ENCODE peak calls at places on chromosomes 6 and 20, in four cellular contexts. B is IMR-90, O is K562, A is endothelial cell of umbilical vein. M is an unnamed sample. For H3K9me1, the result is how much of the 10 kb centered on the place peaks cover.

GRCh38 chr6:169752074-169752623 is 727 bp downstream of the ERMARD start:
- DNase-seq in B (no peak), O (no peak), A (no peak), M (no peak)

GRCh38 chr20:1424336-1424735 is 31.5 kb upstream of the FKBP1A start:
- DNase-seq in B (no peak), O (no peak), A (no peak), M (no peak)

GRCh38 chr20:21280496-21281016 is 22.6 kb upstream of the XRN2 start:
- DNase-seq in B (no peak), O (no peak), A (no peak), M (no peak)

GRCh38 chr6:15578716-15579391 is 84.0 kb downstream of the DTNBP1 start:
- DNase-seq in B (no peak), O (no peak), A (no peak), M (no peak)

GRCh38 chr20:3803854-3804253 is 7.7 kb downstream of the CDC25B start:
- DNase-seq in B (no peak), O (no peak), A (no peak), M (no peak)

GRCh38 chr6:50113114-50113857 is 63.6 kb upstream of the DEFB112 start:
- DNase-seq in B (no peak), O (no peak), A (no peak), M (no peak)

GRCh38 chr20:37075932-37076685 is 19.7 kb downstream of the RBL1 start:
- DNase-seq in B (peak), O (no peak), A (no peak), M (no peak)

GRCh38 chr6:164108092-164108491 is 693.6 kb downstream of the QKI start:
- DNase-seq in B (no peak), O (no peak), A (no peak), M (no peak)

GRCh38 chr20:62496525-62497218 is 20.9 kb upstream of the GATA5 start:
- DNase-seq in B (no peak), O (peak), A (no peak), M (no peak)

GRCh38 chr6:108632441-108632840 is 71.7 kb downstream of the FOXO3 start:
- DNase-seq in B (no peak), O (no peak), A (peak), M (no peak)

GRCh38 chr6:105817961-105818360 is 268.2 kb upstream of the PRDM1 start:
- DNase-seq in B (no peak), O (no peak), A (no peak), M (no peak)

GRCh38 chr6:111748247-111748647 is 125.0 kb downstream of the FYN start:
- DNase-seq in B (no peak), O (no peak), A (peak), M (no peak)

GRCh38 chr6:44189257-44189656 is 27.5 kb upstream of the MYMX start:
- DNase-seq in B (no peak), O (peak), A (no peak), M (no peak)
- H3K9me1 ChIP-seq in B (under half), O (under half), A (under half), M (under half)

DNA sequence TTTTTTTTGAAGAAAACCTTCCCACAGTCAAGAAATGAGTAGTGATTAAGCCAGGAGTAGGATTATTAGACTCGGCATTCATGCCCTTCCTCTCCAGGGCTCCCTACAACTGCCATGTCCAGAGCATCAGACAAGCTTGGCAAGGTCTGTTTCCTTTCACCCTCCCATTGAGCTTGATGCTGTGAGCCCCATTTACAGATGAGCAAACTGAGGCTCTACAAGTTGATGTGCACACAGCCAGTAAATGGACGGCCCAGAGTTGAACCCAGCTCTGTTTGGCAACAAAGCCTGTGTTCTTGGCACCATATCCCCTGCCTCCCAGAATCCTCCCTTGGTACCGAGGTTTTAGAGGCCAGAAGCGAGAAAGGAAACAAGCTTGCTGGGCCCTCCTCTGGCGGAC is 22.8 kb upstream of the NFATC2 start:
- DNase-seq in B (no peak), O (no peak), A (no peak), M (no peak)
- H3K4me3 ChIP-seq in B (no peak), O (no peak), A (no peak), M (no peak)

GRCh38 chr6:134223761-134224445 is 94.0 kb downstream of the SGK1 start:
- DNase-seq in B (peak), O (no peak), A (no peak), M (no peak)

GRCh38 chr6:134230940-134231339 is 87.0 kb downstream of the SGK1 start:
- DNase-seq in B (peak), O (no peak), A (no peak), M (no peak)

GRCh38 chr6:134233180-134233579 is 84.7 kb downstream of the SGK1 start:
- DNase-seq in B (no peak), O (no peak), A (no peak), M (no peak)

GRCh38 chr6:134230087-134230717 is 87.7 kb downstream of the SGK1 start:
- DNase-seq in B (no peak), O (no peak), A (peak), M (no peak)

GRCh38 chr6:134229520-134229919 is 88.4 kb downstream of the SGK1 start:
- DNase-seq in B (no peak), O (no peak), A (no peak), M (no peak)
- H3K9me1 ChIP-seq in B (under half), O (under half), A (under half), M (under half)

GRCh38 chr6:157213897-157214296 is 109.4 kb downstream of the TMEM242 start:
- DNase-seq in B (no peak), O (no peak), A (no peak), M (no peak)

GRCh38 chr6:157213426-157213825 is 109.9 kb downstream of the TMEM242 start:
- DNase-seq in B (no peak), O (no peak), A (no peak), M (no peak)

GRCh38 chr6:157209865-157210530 is 113.3 kb downstream of the TMEM242 start:
- DNase-seq in B (no peak), O (no peak), A (no peak), M (no peak)

GRCh38 chr6:157211603-157212455 is 111.5 kb downstream of the TMEM242 start:
- DNase-seq in B (no peak), O (no peak), A (no peak), M (no peak)

GRCh38 chr6:157210954-157211353 is 112.4 kb downstream of the TMEM242 start:
- DNase-seq in B (no peak), O (no peak), A (no peak), M (no peak)
- H3K4me3 ChIP-seq in B (no peak), O (no peak), A (no peak), M (no peak)

GRCh38 chr6:2988426-2989331 is 11.0 kb upstream of the NQO2 start:
- DNase-seq in B (peak), O (peak), A (peak), M (no peak)

GRCh38 chr6:2990179-2990931 is 9.3 kb upstream of the NQO2 start:
- DNase-seq in B (no peak), O (peak), A (peak), M (no peak)

GRCh38 chr6:2988076-2988425 is 11.6 kb upstream of the NQO2 start:
- DNase-seq in B (no peak), O (no peak), A (no peak), M (no peak)

GRCh38 chr6:2990932-2991506 is 8.7 kb upstream of the NQO2 start:
- DNase-seq in B (no peak), O (no peak), A (no peak), M (no peak)

DNA sequence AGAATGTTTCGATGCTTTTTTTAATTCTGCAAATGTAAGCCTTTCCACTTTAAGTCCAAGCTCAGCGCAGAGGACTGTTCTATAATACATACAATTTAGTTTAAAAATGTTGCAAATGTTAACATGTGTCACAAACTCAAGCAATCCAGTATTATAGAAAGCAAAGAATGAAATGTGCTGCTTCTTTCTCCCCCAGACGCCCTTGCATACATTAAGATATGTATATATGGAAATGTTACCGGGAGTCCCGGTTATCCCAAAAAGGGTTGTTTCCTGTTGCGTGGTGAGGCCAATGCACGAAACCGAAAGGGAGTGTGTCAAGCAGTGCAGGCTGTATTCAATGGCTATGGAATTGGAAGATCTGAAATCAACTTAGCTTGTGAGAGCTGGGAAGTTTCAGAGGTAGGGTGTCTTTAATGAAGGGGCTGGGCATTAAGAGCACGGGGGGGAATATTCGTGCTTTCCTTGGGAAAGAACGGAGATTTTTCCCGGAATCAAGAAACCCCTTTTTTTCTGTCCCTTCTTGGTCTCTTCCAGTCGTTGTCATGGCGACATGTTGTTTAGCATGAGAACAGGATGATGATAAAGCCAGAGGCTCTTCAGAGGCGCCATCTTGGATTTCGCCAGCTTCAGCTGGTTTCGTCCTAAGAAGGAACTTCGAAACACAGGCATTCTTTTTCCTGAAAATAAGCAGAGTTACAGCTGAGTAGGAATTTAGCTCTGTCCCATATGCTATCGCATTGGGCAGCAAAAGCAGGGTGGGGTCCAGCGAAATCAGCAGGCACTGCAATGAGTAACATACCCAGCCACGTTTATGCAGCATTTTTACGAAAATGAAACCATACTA is 10.1 kb upstream of the NQO2 start:
- DNase-seq in B (peak), O (peak), A (peak), M (no peak)
- H3K9me1 ChIP-seq in B (under half), O (under half), A (under half), M (under half)

GRCh38 chr6:137870744-137871247 is 3.7 kb downstream of the TNFAIP3 start:
- DNase-seq in B (peak), O (no peak), A (no peak), M (no peak)

GRCh38 chr6:137868721-137869631 is 1.9 kb downstream of the TNFAIP3 start:
- DNase-seq in B (no peak), O (no peak), A (no peak), M (no peak)

GRCh38 chr6:137871299-137871698 is 4.2 kb downstream of the TNFAIP3 start:
- DNase-seq in B (no peak), O (no peak), A (no peak), M (no peak)

GRCh38 chr6:137870286-137870685 is 3.2 kb downstream of the TNFAIP3 start:
- DNase-seq in B (no peak), O (no peak), A (no peak), M (no peak)

GRCh38 chr6:137869781-137870180 is 2.7 kb downstream of the TNFAIP3 start:
- DNase-seq in B (no peak), O (no peak), A (no peak), M (no peak)
- H3K4me3 ChIP-seq in B (peak), O (no peak), A (no peak), M (peak)

DNA sequence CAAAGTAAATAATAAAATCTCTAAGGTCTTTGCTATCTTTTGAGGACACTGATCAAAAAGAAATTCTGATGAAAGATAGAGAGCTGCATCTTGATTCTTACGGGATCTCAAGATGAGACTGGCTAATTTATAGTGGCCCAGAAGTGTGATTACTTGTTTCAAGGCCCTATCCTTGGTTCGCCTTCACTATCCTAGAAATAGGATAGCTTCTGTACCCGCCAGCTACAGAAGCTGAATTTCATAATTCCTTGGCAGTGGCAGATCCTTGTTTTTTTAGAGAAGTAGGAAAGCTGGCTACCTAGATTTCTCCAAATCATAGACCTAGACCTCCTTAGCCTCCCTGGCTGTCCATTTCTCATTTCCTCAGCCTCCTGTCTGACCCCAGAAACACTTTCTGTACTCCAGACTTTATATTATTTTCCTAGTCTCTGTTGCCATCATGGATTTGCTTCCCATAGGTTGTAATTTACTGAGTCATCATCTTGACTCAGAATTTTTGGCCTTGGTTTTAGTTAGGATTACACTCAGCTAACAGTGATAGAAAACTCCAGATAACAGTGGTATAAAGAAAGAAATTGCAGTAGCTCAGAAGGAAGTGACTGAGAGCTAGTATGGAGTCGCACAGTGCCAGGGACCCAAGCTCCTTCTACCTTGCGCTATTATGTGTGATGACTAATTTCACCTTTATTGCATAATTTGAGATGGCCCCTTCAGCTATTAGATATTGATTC is 27.7 kb downstream of the PHF3 start:
- DNase-seq in B (peak), O (peak), A (peak), M (peak)
- H3K9me1 ChIP-seq in B (under half), O (under half), A (under half), M (under half)

GRCh38 chr6:27694547-27694874 is 217.7 kb downstream of the OR2B2 start:
- DNase-seq in B (no peak), O (no peak), A (no peak), M (no peak)
- H3K4me3 ChIP-seq in B (no peak), O (peak), A (no peak), M (peak)

GRCh38 chr6:128036808-128037570 is 136.1 kb upstream of the THEMIS start:
- DNase-seq in B (no peak), O (no peak), A (no peak), M (no peak)

DNA sequence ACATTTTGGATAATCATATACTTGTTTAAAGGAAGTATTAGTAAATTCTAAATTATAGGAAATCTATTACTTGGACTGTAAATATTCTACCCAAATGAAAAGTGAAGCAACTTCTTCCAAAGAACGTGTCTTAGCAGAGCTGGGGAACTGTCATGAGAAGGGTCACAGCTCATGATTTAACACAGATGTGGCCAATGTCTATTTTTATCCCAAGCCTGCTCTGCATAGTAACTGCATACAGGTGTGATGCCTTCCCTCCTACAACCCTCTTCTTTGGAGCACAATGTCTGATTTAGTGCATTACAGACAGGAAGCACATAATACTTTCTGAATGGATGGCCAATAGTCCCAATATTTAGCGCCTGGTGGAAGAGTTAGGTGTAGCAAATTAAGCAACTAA is 138.7 kb upstream of the THEMIS start:
- DNase-seq in B (no peak), O (no peak), A (no peak), M (no peak)
- H3K9me1 ChIP-seq in B (under half), O (under half), A (under half), M (under half)

DNA sequence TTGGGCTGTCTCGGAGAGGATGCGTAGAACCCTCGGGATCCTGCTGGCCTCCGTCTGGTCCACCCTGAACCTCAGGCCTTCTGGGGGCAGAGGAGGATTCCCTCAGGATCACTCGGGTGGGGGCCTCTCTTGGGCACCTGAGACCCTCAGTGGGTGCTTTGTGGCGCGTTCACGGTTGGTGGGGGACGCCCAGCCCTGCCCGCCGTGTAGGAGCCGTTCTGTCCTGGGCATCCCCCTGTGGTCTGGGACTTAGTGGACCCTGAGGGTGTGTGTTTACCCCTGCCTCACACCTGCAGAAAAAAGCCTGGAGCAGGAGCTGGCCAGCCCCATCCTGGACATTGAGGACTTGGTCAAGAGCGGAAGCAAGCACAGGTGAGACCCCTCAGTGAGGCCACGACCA is 7.6 kb downstream of the RTEL1 start:
- DNase-seq in B (no peak), O (no peak), A (no peak), M (no peak)
- H3K4me3 ChIP-seq in B (no peak), O (no peak), A (no peak), M (no peak)